ENCODE peak calls at places on chromosome 17, in eight cellular contexts. One of them, this sample, is unnamed.

GRCh38 chr17:3959295-3959899 is 4.8 kb downstream of the ATP2A3 start:
- DNase-seq in mesendoderm: no peak
- DNase-seq in sigmoid colon: no peak
- DNase-seq in CD8-positive, alpha-beta T cell: no peak
- DNase-seq in endothelial cell of umbilical vein: peak; percentile 64
- DNase-seq in H9: no peak
- DNase-seq in small intestine: peak; percentile 54
- DNase-seq in vagina: no peak
- DNase-seq in this sample: no peak

GRCh38 chr17:850828-851759 is 68.9 kb downstream of the MRM3 start:
- DNase-seq in CD8-positive, alpha-beta T cell: no peak
- DNase-seq in H9: no peak
- DNase-seq in small intestine: no peak
- DNase-seq in sigmoid colon: peak; percentile 81
- DNase-seq in vagina: no peak
- DNase-seq in mesendoderm: no peak
- DNase-seq in endothelial cell of umbilical vein: no peak
- DNase-seq in this sample: no peak

GRCh38 chr17:65385071-65385470 is 176.4 kb downstream of the AXIN2 start:
- DNase-seq in vagina: no peak
- DNase-seq in CD8-positive, alpha-beta T cell: no peak
- DNase-seq in small intestine: no peak
- DNase-seq in H9: no peak
- DNase-seq in mesendoderm: no peak
- DNase-seq in sigmoid colon: no peak
- DNase-seq in endothelial cell of umbilical vein: no peak
- DNase-seq in this sample: no peak

GRCh38 chr17:72071330-72071729 is 49.5 kb upstream of the SOX9 start:
- DNase-seq in H9: no peak
- DNase-seq in endothelial cell of umbilical vein: no peak
- DNase-seq in CD8-positive, alpha-beta T cell: no peak
- DNase-seq in small intestine: no peak
- DNase-seq in mesendoderm: no peak
- DNase-seq in vagina: no peak
- DNase-seq in sigmoid colon: no peak
- DNase-seq in this sample: no peak

GRCh38 chr17:79811036-79811887 is 14.4 kb upstream of the CBX8 start:
- DNase-seq in H9: peak; percentile 58
- DNase-seq in small intestine: no peak
- DNase-seq in mesendoderm: no peak
- DNase-seq in CD8-positive, alpha-beta T cell: no peak
- DNase-seq in vagina: no peak
- DNase-seq in sigmoid colon: peak; percentile 68
- DNase-seq in endothelial cell of umbilical vein: peak; percentile 33
- DNase-seq in this sample: no peak

GRCh38 chr17:6209829-6210228 is 139.7 kb downstream of the WSCD1 start:
- DNase-seq in vagina: no peak
- DNase-seq in CD8-positive, alpha-beta T cell: no peak
- DNase-seq in mesendoderm: no peak
- DNase-seq in sigmoid colon: no peak
- DNase-seq in small intestine: no peak
- DNase-seq in H9: no peak
- DNase-seq in endothelial cell of umbilical vein: no peak
- DNase-seq in this sample: no peak

GRCh38 chr17:2279707-2280106 is 23.9 kb downstream of the SMG6 start:
- DNase-seq in H9: no peak
- DNase-seq in small intestine: no peak
- DNase-seq in sigmoid colon: no peak
- DNase-seq in CD8-positive, alpha-beta T cell: no peak
- DNase-seq in mesendoderm: no peak
- DNase-seq in endothelial cell of umbilical vein: no peak
- DNase-seq in vagina: no peak
- DNase-seq in this sample: no peak

GRCh38 chr17:79778504-79779087 is 648 bp downstream of the CBX2 start:
- DNase-seq in mesendoderm: peak; percentile 61
- DNase-seq in H9: peak; percentile 67
- DNase-seq in CD8-positive, alpha-beta T cell: no peak
- DNase-seq in vagina: no peak
- DNase-seq in endothelial cell of umbilical vein: no peak
- DNase-seq in sigmoid colon: peak; percentile 66
- DNase-seq in small intestine: no peak
- DNase-seq in this sample: no peak

GRCh38 chr17:80774643-80775281 is 216.9 kb upstream of the CHMP6 start:
- DNase-seq in small intestine: no peak
- DNase-seq in sigmoid colon: peak; percentile 65
- DNase-seq in H9: peak; percentile 27
- DNase-seq in vagina: no peak
- DNase-seq in mesendoderm: no peak
- DNase-seq in endothelial cell of umbilical vein: peak; percentile 43
- DNase-seq in CD8-positive, alpha-beta T cell: no peak
- DNase-seq in this sample: no peak

GRCh38 chr17:65674246-65675045 is 113.0 kb upstream of the AXIN2 start:
- DNase-seq in H9: no peak
- DNase-seq in small intestine: no peak
- DNase-seq in sigmoid colon: no peak
- DNase-seq in CD8-positive, alpha-beta T cell: no peak
- DNase-seq in endothelial cell of umbilical vein: peak; percentile 36
- DNase-seq in mesendoderm: no peak
- DNase-seq in vagina: no peak
- DNase-seq in this sample: no peak

GRCh38 chr17:31564883-31565297 is 173.4 kb downstream of the RAB11FIP4 start:
- DNase-seq in small intestine: no peak
- DNase-seq in sigmoid colon: no peak
- DNase-seq in H9: peak; percentile 71
- DNase-seq in mesendoderm: peak; percentile 69
- DNase-seq in vagina: no peak
- DNase-seq in CD8-positive, alpha-beta T cell: no peak
- DNase-seq in endothelial cell of umbilical vein: no peak
- DNase-seq in this sample: no peak

DNA sequence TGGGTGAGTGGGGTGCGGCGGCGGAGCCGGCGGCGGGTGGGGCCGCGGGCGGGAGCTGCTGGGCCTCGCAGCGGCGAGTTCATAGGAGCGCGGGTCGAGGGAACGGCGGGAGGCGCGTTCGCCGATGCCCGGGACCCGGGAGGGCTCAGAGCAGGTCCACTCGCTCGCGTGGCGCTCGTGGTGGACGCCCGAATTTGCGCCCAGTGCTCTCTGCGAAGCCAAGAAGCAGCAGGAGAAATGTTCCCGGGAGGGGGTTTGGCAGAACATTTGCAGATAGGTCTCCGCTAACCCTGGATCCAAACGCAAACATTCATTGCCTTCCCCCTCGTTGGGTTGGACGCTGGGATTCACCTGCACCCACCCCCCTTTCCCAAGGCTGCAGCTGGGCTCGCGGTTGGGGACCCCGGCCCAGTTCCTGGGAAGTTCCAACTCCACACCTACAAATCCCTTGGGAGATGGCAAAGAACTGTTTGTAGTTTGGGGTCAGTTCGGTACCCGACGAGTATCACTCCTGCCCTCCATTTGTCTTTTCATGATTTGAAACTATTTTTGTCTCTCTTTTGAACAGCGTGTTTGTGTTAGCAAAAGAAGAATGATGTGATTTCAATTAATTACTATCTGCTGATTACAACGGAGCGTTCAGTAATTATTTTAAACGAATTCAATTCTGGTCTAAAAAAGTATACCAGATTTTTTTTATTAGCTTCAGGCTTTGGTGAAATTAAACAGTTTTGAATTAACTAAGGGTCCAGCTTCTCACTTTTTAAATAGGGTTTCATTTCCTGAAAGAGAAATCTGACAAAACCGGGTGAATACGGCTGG is 2.3 kb downstream of the NTN1 start:
- DNase-seq in vagina: no peak
- DNase-seq in CD8-positive, alpha-beta T cell: no peak
- DNase-seq in small intestine: no peak
- DNase-seq in sigmoid colon: no peak
- DNase-seq in mesendoderm: no peak
- DNase-seq in endothelial cell of umbilical vein: no peak
- DNase-seq in H9: no peak
- DNase-seq in this sample: no peak
- H3K27ac ChIP-seq in vagina: peak overlapping the region; percentile 20
- H3K27ac ChIP-seq in CD8-positive, alpha-beta T cell: no peak overlapping the region
- H3K27ac ChIP-seq in small intestine: no peak overlapping the region
- H3K27ac ChIP-seq in sigmoid colon: peak overlapping the region; percentile 85
- H3K27ac ChIP-seq in mesendoderm: no peak overlapping the region
- H3K27ac ChIP-seq in endothelial cell of umbilical vein: no peak overlapping the region
- H3K27ac ChIP-seq in H9: no peak overlapping the region
- H3K27ac ChIP-seq in this sample: no peak overlapping the region

GRCh38 chr17:57638284-57638683 is 106.8 kb downstream of the CCDC182 start:
- DNase-seq in H9: no peak
- DNase-seq in vagina: no peak
- DNase-seq in mesendoderm: no peak
- DNase-seq in CD8-positive, alpha-beta T cell: no peak
- DNase-seq in small intestine: no peak
- DNase-seq in endothelial cell of umbilical vein: no peak
- DNase-seq in sigmoid colon: no peak
- DNase-seq in this sample: no peak
- H3K27ac ChIP-seq in H9: no peak overlapping the region
- H3K27ac ChIP-seq in vagina: no peak overlapping the region
- H3K27ac ChIP-seq in mesendoderm: no peak overlapping the region
- H3K27ac ChIP-seq in CD8-positive, alpha-beta T cell: no peak overlapping the region
- H3K27ac ChIP-seq in small intestine: no peak overlapping the region
- H3K27ac ChIP-seq in endothelial cell of umbilical vein: no peak overlapping the region
- H3K27ac ChIP-seq in sigmoid colon: no peak overlapping the region
- H3K27ac ChIP-seq in this sample: peak overlapping the region; percentile 40

GRCh38 chr17:9021158-9021984 is at the start of gene NTN1:
- DNase-seq in sigmoid colon: peak; percentile 80
- DNase-seq in small intestine: peak; percentile 46
- DNase-seq in H9: peak; percentile 63
- DNase-seq in mesendoderm: no peak
- DNase-seq in endothelial cell of umbilical vein: no peak
- DNase-seq in vagina: no peak
- DNase-seq in CD8-positive, alpha-beta T cell: peak; percentile 28
- DNase-seq in this sample: no peak
- H3K27ac ChIP-seq in sigmoid colon: peak within 1 kb of the TSS; percentile 85
- H3K27ac ChIP-seq in small intestine: peak within 1 kb of the TSS; percentile 50
- H3K27ac ChIP-seq in H9: no peak within 1 kb of the TSS
- H3K27ac ChIP-seq in mesendoderm: no peak within 1 kb of the TSS
- H3K27ac ChIP-seq in endothelial cell of umbilical vein: no peak within 1 kb of the TSS
- H3K27ac ChIP-seq in vagina: peak within 1 kb of the TSS; percentile 92
- H3K27ac ChIP-seq in CD8-positive, alpha-beta T cell: no peak within 1 kb of the TSS
- H3K27ac ChIP-seq in this sample: peak within 1 kb of the TSS; percentile 44

GRCh38 chr17:61402978-61403845 is 3.6 kb downstream of the TBX2 start:
- DNase-seq in sigmoid colon: no peak
- DNase-seq in small intestine: no peak
- DNase-seq in mesendoderm: no peak
- DNase-seq in endothelial cell of umbilical vein: no peak
- DNase-seq in CD8-positive, alpha-beta T cell: no peak
- DNase-seq in vagina: no peak
- DNase-seq in H9: peak; percentile 82
- DNase-seq in this sample: no peak
- H3K27ac ChIP-seq in sigmoid colon: no peak overlapping the region
- H3K27ac ChIP-seq in small intestine: peak overlapping the region; percentile 60
- H3K27ac ChIP-seq in mesendoderm: no peak overlapping the region
- H3K27ac ChIP-seq in endothelial cell of umbilical vein: no peak overlapping the region
- H3K27ac ChIP-seq in CD8-positive, alpha-beta T cell: no peak overlapping the region
- H3K27ac ChIP-seq in vagina: peak overlapping the region; percentile 83
- H3K27ac ChIP-seq in H9: no peak overlapping the region
- H3K27ac ChIP-seq in this sample: no peak overlapping the region

This sample was measured in caudate nucleus.